ENCODE peak calls at places on chromosomes 6 and 20, in eight cellular contexts. Y is thoracic aorta, I is spleen, U is hepatocyte, H is epithelial cell of esophagus, A is psoas muscle, X is pancreas, G is foreskin fibroblast. M is an unnamed sample.

GRCh38 chr20:63823691-63824311 is 7.3 kb downstream of the ZBTB46 start:
- DNase-seq in Y (no peak), I (no peak), U (no peak), H (no peak), A (no peak), X (no peak), G (no peak), M (no peak)

GRCh38 chr6:123592426-123592825 is 44.3 kb downstream of the TRDN start:
- DNase-seq in Y (no peak), I (no peak), U (no peak), H (no peak), A (no peak), X (no peak), G (no peak), M (no peak)

GRCh38 chr20:3751664-3752385 is 15.7 kb downstream of the ADISSP start:
- DNase-seq in Y (no peak), I (no peak), U (peak; percentile 63), H (peak; percentile 63), A (no peak), X (no peak), G (no peak), M (no peak)

GRCh38 chr6:167104388-167104787 is 18.5 kb upstream of the CCR6 start:
- DNase-seq in Y (no peak), I (peak; percentile 56), U (no peak), H (no peak), A (no peak), X (no peak), G (no peak), M (no peak)

GRCh38 chr6:112735129-112735528 is 388.0 kb downstream of the RFPL4B start:
- DNase-seq in Y (no peak), I (no peak), U (no peak), H (no peak), A (no peak), X (no peak), G (no peak), M (no peak)

GRCh38 chr6:158849899-158850806 is 31.0 kb upstream of the EZR start:
- DNase-seq in Y (no peak), I (no peak), U (peak; percentile 85), H (peak; percentile 99), A (no peak), X (no peak), G (peak; percentile 95), M (peak; percentile 90)

GRCh38 chr6:133701633-133702331 is 187.1 kb upstream of the TCF21 start:
- DNase-seq in Y (no peak), I (no peak), U (peak; percentile 9), H (no peak), A (no peak), X (no peak), G (peak; percentile 60), M (no peak)

GRCh38 chr6:44456070-44456965 is 68.8 kb downstream of the CDC5L start:
- DNase-seq in Y (no peak), I (peak; percentile 84), U (peak; percentile 63), H (peak; percentile 53), A (peak; percentile 65), X (no peak), G (peak; percentile 79), M (no peak)

GRCh38 chr6:52389626-52390360 is 27.8 kb downstream of the PAQR8 start:
- DNase-seq in Y (no peak), I (peak; percentile 86), U (peak; percentile 61), H (peak; percentile 42), A (peak; percentile 56), X (peak; percentile 89), G (peak; percentile 66), M (no peak)

GRCh38 chr6:52391599-52391998 is 28.5 kb upstream of the EFHC1 start:
- DNase-seq in Y (no peak), I (no peak), U (no peak), H (no peak), A (no peak), X (no peak), G (no peak), M (no peak)

GRCh38 chr6:52388790-52389189 is 26.8 kb downstream of the PAQR8 start:
- DNase-seq in Y (no peak), I (no peak), U (no peak), H (no peak), A (no peak), X (no peak), G (no peak), M (no peak)

GRCh38 chr6:52389264-52389625 is 27.3 kb downstream of the PAQR8 start:
- DNase-seq in Y (no peak), I (no peak), U (no peak), H (no peak), A (no peak), X (no peak), G (no peak), M (no peak)

DNA sequence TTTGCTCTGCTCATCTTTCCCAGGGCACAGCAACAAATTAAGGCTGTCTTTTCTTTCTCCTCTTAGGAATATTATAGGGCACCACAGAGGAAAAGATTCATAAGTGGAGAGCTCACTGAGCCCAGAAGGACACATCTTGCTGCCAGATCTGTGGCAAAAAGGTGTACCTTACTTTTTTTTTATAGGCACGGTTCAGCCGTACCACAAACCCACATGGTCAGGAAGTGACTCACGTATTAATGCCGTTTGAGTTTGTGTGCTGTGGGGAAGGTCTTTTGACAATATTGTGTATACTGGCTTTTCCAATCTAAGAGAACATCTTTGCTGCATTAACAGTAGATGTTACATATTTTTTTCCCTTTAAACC is 28.4 kb downstream of the PAQR8 start:
- DNase-seq in Y (no peak), I (no peak), U (peak; percentile 16), H (peak; percentile 67), A (no peak), X (no peak), G (peak; percentile 67), M (no peak)
- H3K4me3 ChIP-seq in Y (no peak overlapping the region), I (peak overlapping the region; percentile 33), U (no peak overlapping the region), H (no peak overlapping the region), A (no peak overlapping the region), X (no peak overlapping the region), G (no peak overlapping the region), M (no peak overlapping the region)

GRCh38 chr20:37693629-37694626 is at the start of gene CTNNBL1:
- DNase-seq in Y (peak; percentile 91), I (peak; percentile 99), U (peak; percentile 98), H (peak; percentile 98), A (peak; percentile 99), X (peak; percentile 99), G (peak; percentile 99), M (peak; percentile 70)

GRCh38 chr20:37692447-37693166 is 1.2 kb upstream of the CTNNBL1 start:
- DNase-seq in Y (no peak), I (no peak), U (no peak), H (no peak), A (no peak), X (no peak), G (no peak), M (no peak)

GRCh38 chr20:37693203-37693602 is 627 bp upstream of the CTNNBL1 start:
- DNase-seq in Y (no peak), I (no peak), U (no peak), H (no peak), A (no peak), X (no peak), G (peak; percentile 43), M (no peak)

GRCh38 chr20:37697314-37697713 is 3.5 kb downstream of the CTNNBL1 start:
- DNase-seq in Y (no peak), I (no peak), U (no peak), H (no peak), A (no peak), X (no peak), G (no peak), M (no peak)

DNA sequence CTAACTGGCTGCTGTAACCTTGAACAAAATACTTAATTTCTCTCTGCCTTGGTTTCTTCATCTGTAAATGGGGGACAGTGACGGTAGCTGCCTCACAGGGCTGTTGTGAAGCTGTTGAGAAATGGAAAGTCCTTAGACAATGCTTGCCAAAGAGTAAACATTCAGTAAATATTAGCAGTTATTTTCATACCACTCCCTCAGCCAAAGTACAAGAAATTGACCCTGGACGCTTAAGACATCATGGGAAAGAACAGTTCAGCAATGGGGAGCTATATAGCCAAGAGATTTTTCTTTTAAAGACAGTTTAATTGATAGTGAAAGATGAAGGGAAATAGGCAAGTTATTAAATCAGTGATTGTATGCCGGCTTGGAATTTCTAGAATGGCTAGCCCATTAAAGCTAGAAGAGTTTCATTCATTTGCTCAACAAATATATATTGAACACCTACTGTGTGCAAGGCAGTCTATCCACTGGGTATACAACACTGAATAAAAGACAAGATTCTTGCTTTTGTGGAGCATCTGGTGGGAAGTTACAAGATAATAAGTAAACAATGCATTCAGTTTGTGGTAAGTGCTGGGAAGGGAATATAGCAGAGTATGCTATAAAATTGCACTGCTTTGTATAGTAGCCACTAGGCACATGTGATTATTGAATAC is 2.0 kb downstream of the CTNNBL1 start:
- DNase-seq in Y (no peak), I (no peak), U (no peak), H (no peak), A (no peak), X (no peak), G (no peak), M (no peak)
- H3K4me3 ChIP-seq in Y (no peak overlapping the region), I (peak overlapping the region; percentile 85), U (no peak overlapping the region), H (no peak overlapping the region), A (no peak overlapping the region), X (no peak overlapping the region), G (no peak overlapping the region), M (no peak overlapping the region)

GRCh38 chr20:49318091-49318429 is 40.2 kb upstream of the ZNFX1 start:
- DNase-seq in Y (no peak), I (no peak), U (no peak), H (no peak), A (no peak), X (no peak), G (no peak), M (no peak)

GRCh38 chr20:49319204-49319809 is 41.5 kb upstream of the ZNFX1 start:
- DNase-seq in Y (no peak), I (no peak), U (no peak), H (no peak), A (no peak), X (no peak), G (no peak), M (no peak)

GRCh38 chr20:49320460-49320859 is 42.6 kb upstream of the ZNFX1 start:
- DNase-seq in Y (no peak), I (no peak), U (peak; percentile 63), H (peak; percentile 58), A (no peak), X (no peak), G (peak; percentile 63), M (no peak)

GRCh38 chr20:49316704-49317103 is 38.8 kb upstream of the ZNFX1 start:
- DNase-seq in Y (no peak), I (no peak), U (no peak), H (no peak), A (no peak), X (no peak), G (no peak), M (no peak)

GRCh38 chr20:49318430-49319203 is 40.8 kb upstream of the ZNFX1 start:
- DNase-seq in Y (no peak), I (peak; percentile 81), U (peak; percentile 17), H (peak; percentile 12), A (no peak), X (peak; percentile 74), G (no peak), M (no peak)
- H3K4me3 ChIP-seq in Y (peak overlapping the region; percentile 65), I (peak overlapping the region; percentile 66), U (no peak overlapping the region), H (peak overlapping the region; percentile 1), A (peak overlapping the region; percentile 58), X (no peak overlapping the region), G (no peak overlapping the region), M (no peak overlapping the region)

DNA sequence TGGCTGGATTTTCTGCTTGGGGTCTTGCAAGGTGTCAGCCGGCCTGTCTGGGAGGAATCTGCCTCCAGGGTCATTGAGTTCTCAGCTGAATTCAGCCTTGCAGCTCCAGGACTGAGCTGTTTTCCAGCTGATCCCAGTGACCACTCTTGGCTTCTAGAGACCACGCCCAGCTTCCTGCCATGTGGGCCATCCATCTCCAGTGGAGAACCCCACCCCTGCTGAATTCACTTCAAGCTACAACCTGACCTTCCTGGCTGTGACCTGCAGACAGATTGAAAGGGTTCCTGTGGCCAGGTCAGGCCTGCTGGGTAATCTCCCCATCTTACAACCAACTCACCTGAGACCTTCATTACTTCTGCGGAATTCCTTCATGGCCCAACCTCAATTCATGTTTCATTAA is 26.5 kb upstream of the SYNDIG1 start:
- DNase-seq in Y (no peak), I (no peak), U (no peak), H (no peak), A (no peak), X (no peak), G (no peak), M (no peak)
- H3K4me3 ChIP-seq in Y (no peak overlapping the region), I (no peak overlapping the region), U (no peak overlapping the region), H (no peak overlapping the region), A (no peak overlapping the region), X (no peak overlapping the region), G (no peak overlapping the region), M (no peak overlapping the region)

M was measured in AG04449.